ENCODE peak calls at places on chromosomes 11 and 22, in five cellular contexts. J, Y, O, C and S are unnamed samples.

GRCh38 chr22:24059121-24059520 is 48.0 kb downstream of the CABIN1 start:
- DNase-seq in J (peak), Y (no peak), O (no peak), C (peak), S (peak)

GRCh38 chr11:70432580-70432979 is 34.3 kb downstream of the CTTN start:
- DNase-seq in J (no peak), Y (no peak), O (no peak), C (no peak), S (no peak)

GRCh38 chr22:32836286-32836859 is 34.9 kb downstream of the TIMP3 start:
- DNase-seq in J (peak), Y (peak), O (no peak), C (no peak), S (no peak)

GRCh38 chr11:45665206-45665932 is at the start of gene CHST1:
- DNase-seq in J (peak), Y (no peak), O (peak), C (no peak), S (no peak)

GRCh38 chr11:65442952-65443351 is 20.4 kb downstream of the NEAT1 start:
- DNase-seq in J (peak), Y (peak), O (no peak), C (no peak), S (no peak)

GRCh38 chr11:78783846-78784245 is 209.2 kb upstream of the NARS2 start:
- DNase-seq in J (no peak), Y (no peak), O (no peak), C (no peak), S (no peak)

GRCh38 chr22:19605508-19606331 is 81.5 kb upstream of the CLDN5 start:
- DNase-seq in J (no peak), Y (no peak), O (peak), C (no peak), S (no peak)

GRCh38 chr11:19995131-19995530 is 165.1 kb downstream of the DBX1 start:
- DNase-seq in J (peak), Y (no peak), O (peak), C (no peak), S (peak)

GRCh38 chr11:62957147-62957546 is 27.6 kb downstream of the SLC22A6 start:
- DNase-seq in J (no peak), Y (no peak), O (no peak), C (no peak), S (no peak)

GRCh38 chr22:44571566-44572413 is 73.8 kb upstream of the RTL6 start:
- DNase-seq in J (no peak), Y (no peak), O (no peak), C (no peak), S (no peak)

GRCh38 chr11:113189909-113190667 is 124.3 kb upstream of the TTC12 start:
- DNase-seq in J (peak), Y (no peak), O (peak), C (no peak), S (peak)

GRCh38 chr22:20131593-20131855 is at the start of gene ZDHHC8:
- DNase-seq in J (no peak), Y (no peak), O (no peak), C (no peak), S (no peak)

GRCh38 chr11:74449369-74449931 is 17.9 kb downstream of the KCNE3 start:
- DNase-seq in J (peak), Y (peak), O (no peak), C (peak), S (peak)